ENCODE peak calls at places on chromosomes 2 and 18, in nine cellular contexts. One of them, this sample, is unnamed.

GRCh38 chr2:43438858-43439655 is 156.8 kb downstream of the THADA start:
- DNase-seq in OCI-LY7: no peak
- DNase-seq in GM23248: peak; percentile 62
- DNase-seq in MM.1S: peak; percentile 21
- DNase-seq in PC-3: peak; percentile 60
- DNase-seq in GM23338: no peak
- DNase-seq in hepatocyte: no peak
- DNase-seq in SK-N-SH: no peak
- DNase-seq in HCT116: no peak
- DNase-seq in this sample: no peak

GRCh38 chr2:239339726-239340654 is 60.8 kb downstream of the HDAC4 start:
- DNase-seq in OCI-LY7: no peak
- DNase-seq in GM23248: no peak
- DNase-seq in MM.1S: peak; percentile 54
- DNase-seq in PC-3: no peak
- DNase-seq in GM23338: no peak
- DNase-seq in hepatocyte: no peak
- DNase-seq in SK-N-SH: no peak
- DNase-seq in HCT116: no peak
- DNase-seq in this sample: no peak

GRCh38 chr2:16683576-16683975 is 17.9 kb upstream of the CYRIA start:
- DNase-seq in OCI-LY7: no peak
- DNase-seq in GM23248: no peak
- DNase-seq in MM.1S: no peak
- DNase-seq in PC-3: no peak
- DNase-seq in GM23338: no peak
- DNase-seq in hepatocyte: no peak
- DNase-seq in SK-N-SH: no peak
- DNase-seq in HCT116: no peak
- DNase-seq in this sample: no peak

GRCh38 chr2:236971919-236972381 is 113.7 kb upstream of the COPS8 start:
- DNase-seq in OCI-LY7: no peak
- DNase-seq in GM23248: no peak
- DNase-seq in MM.1S: no peak
- DNase-seq in PC-3: no peak
- DNase-seq in GM23338: no peak
- DNase-seq in hepatocyte: no peak
- DNase-seq in SK-N-SH: no peak
- DNase-seq in HCT116: no peak
- DNase-seq in this sample: no peak

GRCh38 chr2:98334439-98335078 is 11.7 kb upstream of the CNGA3 start:
- DNase-seq in OCI-LY7: no peak
- DNase-seq in GM23248: peak; percentile 93
- DNase-seq in MM.1S: no peak
- DNase-seq in PC-3: peak; percentile 95
- DNase-seq in GM23338: peak; percentile 83
- DNase-seq in hepatocyte: peak; percentile 22
- DNase-seq in SK-N-SH: peak; percentile 54
- DNase-seq in HCT116: no peak
- DNase-seq in this sample: peak; percentile 15

GRCh38 chr2:12110074-12110473 is 363.6 kb downstream of the LPIN1 start:
- DNase-seq in OCI-LY7: no peak
- DNase-seq in GM23248: no peak
- DNase-seq in MM.1S: no peak
- DNase-seq in PC-3: no peak
- DNase-seq in GM23338: no peak
- DNase-seq in hepatocyte: no peak
- DNase-seq in SK-N-SH: no peak
- DNase-seq in HCT116: no peak
- DNase-seq in this sample: no peak

GRCh38 chr18:58254873-58255511 is 211.0 kb downstream of the NEDD4L start:
- DNase-seq in OCI-LY7: no peak
- DNase-seq in GM23248: no peak
- DNase-seq in MM.1S: no peak
- DNase-seq in PC-3: peak; percentile 26
- DNase-seq in GM23338: peak; percentile 83
- DNase-seq in hepatocyte: no peak
- DNase-seq in SK-N-SH: no peak
- DNase-seq in HCT116: no peak
- DNase-seq in this sample: peak; percentile 50

GRCh38 chr2:85215074-85216050 is 82.2 kb downstream of the TCF7L1 start:
- DNase-seq in OCI-LY7: peak; percentile 8
- DNase-seq in GM23248: peak; percentile 88
- DNase-seq in MM.1S: peak; percentile 13
- DNase-seq in PC-3: no peak
- DNase-seq in GM23338: peak; percentile 56
- DNase-seq in hepatocyte: peak; percentile 67
- DNase-seq in SK-N-SH: peak; percentile 87
- DNase-seq in HCT116: no peak
- DNase-seq in this sample: peak; percentile 79

GRCh38 chr18:2087877-2088673 is 483.2 kb downstream of the METTL4 start:
- DNase-seq in OCI-LY7: no peak
- DNase-seq in GM23248: no peak
- DNase-seq in MM.1S: no peak
- DNase-seq in PC-3: no peak
- DNase-seq in GM23338: no peak
- DNase-seq in hepatocyte: peak; percentile 14
- DNase-seq in SK-N-SH: no peak
- DNase-seq in HCT116: no peak
- DNase-seq in this sample: no peak

GRCh38 chr18:75624836-75625235 is 197.3 kb upstream of the SMIM21 start:
- DNase-seq in OCI-LY7: no peak
- DNase-seq in GM23248: no peak
- DNase-seq in MM.1S: no peak
- DNase-seq in PC-3: no peak
- DNase-seq in GM23338: no peak
- DNase-seq in hepatocyte: no peak
- DNase-seq in SK-N-SH: no peak
- DNase-seq in HCT116: no peak
- DNase-seq in this sample: no peak

GRCh38 chr18:79460445-79461300 is 64.9 kb downstream of the NFATC1 start:
- DNase-seq in OCI-LY7: peak; percentile 82
- DNase-seq in GM23248: no peak
- DNase-seq in MM.1S: no peak
- DNase-seq in PC-3: no peak
- DNase-seq in GM23338: no peak
- DNase-seq in hepatocyte: no peak
- DNase-seq in SK-N-SH: no peak
- DNase-seq in HCT116: no peak
- DNase-seq in this sample: no peak

GRCh38 chr2:86352932-86353345 is 15.5 kb upstream of the REEP1 start:
- DNase-seq in OCI-LY7: no peak
- DNase-seq in GM23248: no peak
- DNase-seq in MM.1S: no peak
- DNase-seq in PC-3: no peak
- DNase-seq in GM23338: no peak
- DNase-seq in hepatocyte: no peak
- DNase-seq in SK-N-SH: no peak
- DNase-seq in HCT116: no peak
- DNase-seq in this sample: no peak

GRCh38 chr2:103991591-103991990 is 862.3 kb upstream of the POU3F3 start:
- DNase-seq in OCI-LY7: peak; percentile 15
- DNase-seq in GM23248: no peak
- DNase-seq in MM.1S: no peak
- DNase-seq in PC-3: peak; percentile 6
- DNase-seq in GM23338: peak; percentile 62
- DNase-seq in hepatocyte: no peak
- DNase-seq in SK-N-SH: peak; percentile 4
- DNase-seq in HCT116: no peak
- DNase-seq in this sample: peak; percentile 5

GRCh38 chr2:159168707-159169106 is 117.8 kb downstream of the WDSUB1 start:
- DNase-seq in OCI-LY7: no peak
- DNase-seq in GM23248: peak; percentile 53
- DNase-seq in MM.1S: no peak
- DNase-seq in PC-3: peak; percentile 15
- DNase-seq in GM23338: peak; percentile 21
- DNase-seq in hepatocyte: no peak
- DNase-seq in SK-N-SH: no peak
- DNase-seq in HCT116: no peak
- DNase-seq in this sample: no peak

GRCh38 chr2:129879614-129880180 is 99.8 kb upstream of the RAB6C start:
- DNase-seq in OCI-LY7: no peak
- DNase-seq in GM23248: no peak
- DNase-seq in MM.1S: no peak
- DNase-seq in PC-3: no peak
- DNase-seq in GM23338: no peak
- DNase-seq in hepatocyte: no peak
- DNase-seq in SK-N-SH: no peak
- DNase-seq in HCT116: no peak
- DNase-seq in this sample: no peak

GRCh38 chr18:11676867-11677266 is 12.2 kb upstream of the GNAL start:
- DNase-seq in OCI-LY7: no peak
- DNase-seq in GM23248: peak; percentile 17
- DNase-seq in MM.1S: no peak
- DNase-seq in PC-3: no peak
- DNase-seq in GM23338: no peak
- DNase-seq in hepatocyte: no peak
- DNase-seq in SK-N-SH: no peak
- DNase-seq in HCT116: no peak
- DNase-seq in this sample: no peak

GRCh38 chr2:241035142-241035817 is 36.9 kb downstream of the SNED1 start:
- DNase-seq in OCI-LY7: no peak
- DNase-seq in GM23248: no peak
- DNase-seq in MM.1S: no peak
- DNase-seq in PC-3: no peak
- DNase-seq in GM23338: peak; percentile 76
- DNase-seq in hepatocyte: no peak
- DNase-seq in SK-N-SH: no peak
- DNase-seq in HCT116: no peak
- DNase-seq in this sample: peak; percentile 57

GRCh38 chr18:10300739-10301138 is 153.7 kb upstream of the APCDD1 start:
- DNase-seq in OCI-LY7: no peak
- DNase-seq in GM23248: no peak
- DNase-seq in MM.1S: no peak
- DNase-seq in PC-3: no peak
- DNase-seq in GM23338: no peak
- DNase-seq in hepatocyte: no peak
- DNase-seq in SK-N-SH: no peak
- DNase-seq in HCT116: no peak
- DNase-seq in this sample: no peak

DNA sequence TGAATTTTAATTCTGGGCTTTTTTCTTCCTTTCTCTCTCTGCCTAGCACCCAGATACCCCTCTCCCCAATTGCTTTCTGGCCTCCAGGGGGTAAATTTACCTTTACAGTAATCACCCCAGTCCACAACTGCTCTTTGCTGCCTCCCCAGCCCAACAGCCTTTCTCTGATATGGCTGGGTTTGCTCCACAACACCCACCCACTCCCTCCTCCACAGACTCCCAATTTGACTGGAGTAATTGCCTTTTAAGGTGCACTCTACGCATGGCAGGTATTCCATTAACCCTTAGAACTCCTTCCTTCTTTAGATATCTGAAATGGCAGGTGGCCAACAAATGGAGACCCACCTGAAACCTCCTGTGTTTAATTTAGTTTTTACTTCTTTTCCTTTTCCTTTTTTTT is 3.6 kb downstream of the CELF4 start:
- DNase-seq in OCI-LY7: no peak
- DNase-seq in GM23248: no peak
- DNase-seq in MM.1S: no peak
- DNase-seq in PC-3: no peak
- DNase-seq in GM23338: no peak
- DNase-seq in hepatocyte: no peak
- DNase-seq in SK-N-SH: no peak
- DNase-seq in HCT116: no peak
- DNase-seq in this sample: no peak
- TF ChIP-seq EZH2phosphoT487 in OCI-LY7: no peak
- TF ChIP-seq EZH2phosphoT487 in GM23248: no peak
- TF ChIP-seq EZH2phosphoT487 in MM.1S: no peak
- TF ChIP-seq EZH2phosphoT487 in PC-3: no peak
- TF ChIP-seq EZH2phosphoT487 in GM23338: no peak
- TF ChIP-seq EZH2phosphoT487 in hepatocyte: no peak
- TF ChIP-seq EZH2phosphoT487 in SK-N-SH: no peak
- TF ChIP-seq EZH2phosphoT487 in HCT116: no peak
- TF ChIP-seq EZH2phosphoT487 in this sample: no peak

GRCh38 chr2:206275274-206276160 is 1.1 kb downstream of the ZDBF2 start:
- DNase-seq in OCI-LY7: peak; percentile 76
- DNase-seq in GM23248: peak; percentile 53
- DNase-seq in MM.1S: peak; percentile 91
- DNase-seq in PC-3: peak; percentile 22
- DNase-seq in GM23338: peak; percentile 72
- DNase-seq in hepatocyte: peak; percentile 46
- DNase-seq in SK-N-SH: peak; percentile 40
- DNase-seq in HCT116: no peak
- DNase-seq in this sample: peak; percentile 28
- TF ChIP-seq EZH2phosphoT487 in OCI-LY7: no peak
- TF ChIP-seq EZH2phosphoT487 in GM23248: no peak
- TF ChIP-seq EZH2phosphoT487 in MM.1S: no peak
- TF ChIP-seq EZH2phosphoT487 in PC-3: no peak
- TF ChIP-seq EZH2phosphoT487 in GM23338: no peak
- TF ChIP-seq EZH2phosphoT487 in hepatocyte: no peak
- TF ChIP-seq EZH2phosphoT487 in SK-N-SH: no peak
- TF ChIP-seq EZH2phosphoT487 in HCT116: no peak
- TF ChIP-seq EZH2phosphoT487 in this sample: no peak

GRCh38 chr2:76044701-76045100 is 334.0 kb upstream of the GCFC2 start:
- DNase-seq in OCI-LY7: no peak
- DNase-seq in GM23248: no peak
- DNase-seq in MM.1S: no peak
- DNase-seq in PC-3: no peak
- DNase-seq in GM23338: no peak
- DNase-seq in hepatocyte: no peak
- DNase-seq in SK-N-SH: no peak
- DNase-seq in HCT116: no peak
- DNase-seq in this sample: no peak

GRCh38 chr2:76050196-76050595 is 339.5 kb upstream of the GCFC2 start:
- DNase-seq in OCI-LY7: no peak
- DNase-seq in GM23248: no peak
- DNase-seq in MM.1S: no peak
- DNase-seq in PC-3: no peak
- DNase-seq in GM23338: peak; percentile 41
- DNase-seq in hepatocyte: no peak
- DNase-seq in SK-N-SH: no peak
- DNase-seq in HCT116: no peak
- DNase-seq in this sample: peak; percentile 8
- TF ChIP-seq EZH2phosphoT487 in OCI-LY7: no peak
- TF ChIP-seq EZH2phosphoT487 in GM23248: no peak
- TF ChIP-seq EZH2phosphoT487 in MM.1S: no peak
- TF ChIP-seq EZH2phosphoT487 in PC-3: no peak
- TF ChIP-seq EZH2phosphoT487 in GM23338: no peak
- TF ChIP-seq EZH2phosphoT487 in hepatocyte: no peak
- TF ChIP-seq EZH2phosphoT487 in SK-N-SH: no peak
- TF ChIP-seq EZH2phosphoT487 in HCT116: no peak
- TF ChIP-seq EZH2phosphoT487 in this sample: no peak

DNA sequence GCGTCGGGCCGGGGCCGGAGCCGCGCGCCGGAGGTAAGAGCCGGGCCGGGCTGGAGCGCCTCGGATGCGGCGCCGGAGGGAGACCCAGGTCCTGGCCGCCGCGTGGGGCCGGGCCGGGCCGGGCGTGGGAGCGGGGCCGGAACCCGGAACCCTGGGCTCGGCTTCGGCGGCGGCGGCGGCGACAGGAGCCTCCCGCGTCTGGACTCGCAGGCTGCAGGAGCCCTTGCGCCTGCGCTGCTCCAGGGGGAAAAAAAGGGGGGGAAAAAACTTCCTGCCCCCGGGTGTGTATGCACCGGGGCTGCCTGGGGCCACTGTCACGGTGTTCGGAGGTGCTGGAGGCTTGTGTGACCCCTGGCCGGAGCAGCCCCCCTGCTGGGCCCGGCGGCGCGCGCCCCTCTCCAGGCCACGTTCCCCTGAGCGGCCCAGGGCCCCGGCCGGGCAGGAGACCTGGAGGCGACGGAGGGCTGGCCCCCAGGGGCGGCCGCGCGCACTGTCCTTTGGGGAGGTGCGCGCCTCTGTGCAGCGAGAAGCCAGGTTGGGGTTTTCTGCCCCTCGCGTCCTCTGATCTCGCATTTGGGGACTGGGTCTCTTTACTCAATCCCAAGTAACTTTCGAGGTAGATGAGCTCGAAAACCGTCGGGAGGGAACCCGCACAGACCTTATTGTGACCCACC is 906 bp downstream of the KLHL29 start:
- DNase-seq in OCI-LY7: no peak
- DNase-seq in GM23248: peak; percentile 73
- DNase-seq in MM.1S: no peak
- DNase-seq in PC-3: no peak
- DNase-seq in GM23338: peak; percentile 59
- DNase-seq in hepatocyte: peak; percentile 44
- DNase-seq in SK-N-SH: peak; percentile 84
- DNase-seq in HCT116: no peak
- DNase-seq in this sample: peak; percentile 60
- TF ChIP-seq EZH2phosphoT487 in OCI-LY7: no peak
- TF ChIP-seq EZH2phosphoT487 in GM23248: no peak
- TF ChIP-seq EZH2phosphoT487 in MM.1S: no peak
- TF ChIP-seq EZH2phosphoT487 in PC-3: no peak
- TF ChIP-seq EZH2phosphoT487 in GM23338: no peak
- TF ChIP-seq EZH2phosphoT487 in hepatocyte: no peak
- TF ChIP-seq EZH2phosphoT487 in SK-N-SH: no peak
- TF ChIP-seq EZH2phosphoT487 in HCT116: no peak
- TF ChIP-seq EZH2phosphoT487 in this sample: peak; percentile 44

This sample was measured in neural progenitor cell.